ENCODE peak calls at places on chromosomes 13 and 19, in six cellular contexts. W is lung, I is testis, V is HepG2, K is transverse colon, B is adrenal gland. G is an unnamed sample.

GRCh38 chr19:46944918-46945628 is 74.6 kb upstream of the NPAS1 start:
- DNase-seq in K (peak; percentile 46), B (peak; percentile 81), I (peak; percentile 48), W (peak; percentile 45), V (no peak), G (peak; percentile 90)

GRCh38 chr19:11995174-11995573 is 30.3 kb downstream of the ZNF763 start:
- DNase-seq in I (no peak), V (no peak), B (no peak), W (no peak), K (no peak), G (no peak)

GRCh38 chr19:16104722-16105121 is 7.0 kb upstream of the RAB8A start:
- DNase-seq in W (no peak), K (no peak), V (no peak), B (no peak), I (no peak), G (no peak)

GRCh38 chr13:98315466-98315865 is 138.4 kb upstream of the RNF113B start:
- DNase-seq in B (no peak), I (no peak), W (no peak), V (no peak), K (no peak), G (peak; percentile 75)

GRCh38 chr13:49560270-49561063 is 24.9 kb downstream of the RCBTB1 start:
- DNase-seq in I (peak; percentile 23), W (no peak), B (peak; percentile 45), K (peak; percentile 15), V (peak; percentile 68), G (peak; percentile 14)

GRCh38 chr13:41544824-41545707 is 87.7 kb downstream of the RGCC start:
- DNase-seq in B (no peak), V (no peak), K (no peak), W (no peak), I (no peak), G (no peak)

GRCh38 chr19:17327654-17328516 is 6.8 kb downstream of the ANO8 start:
- DNase-seq in K (peak; percentile 89), V (peak; percentile 13), W (peak; percentile 83), I (peak; percentile 89), B (peak; percentile 92), G (no peak)

GRCh38 chr19:28472111-28472510 is 740.8 kb downstream of the UQCRFS1 start:
- DNase-seq in V (no peak), W (no peak), K (no peak), I (no peak), B (no peak), G (no peak)

GRCh38 chr19:52992109-52993004 is 21.4 kb upstream of the ERVV-1 start:
- DNase-seq in I (peak; percentile 26), W (no peak), K (peak; percentile 37), B (no peak), V (no peak), G (peak; percentile 36)

GRCh38 chr19:27861411-27861975 is 1351.5 kb downstream of the UQCRFS1 start:
- DNase-seq in B (no peak), I (no peak), V (no peak), W (no peak), K (no peak), G (no peak)

GRCh38 chr13:110023729-110024645 is 237.6 kb upstream of the IRS2 start:
- DNase-seq in W (no peak), I (no peak), K (peak; percentile 10), V (no peak), B (no peak), G (peak; percentile 88)

GRCh38 chr19:15252398-15253018 is 20.3 kb upstream of the EPHX3 start:
- DNase-seq in W (no peak), V (no peak), I (no peak), B (no peak), K (no peak), G (peak; percentile 40)

GRCh38 chr13:51644649-51645048 is 60.4 kb downstream of the WDFY2 start:
- DNase-seq in V (no peak), I (no peak), K (no peak), W (no peak), B (peak; percentile 52), G (no peak)

GRCh38 chr13:79003989-79004550 is 345.1 kb upstream of the OBI1 start:
- DNase-seq in I (no peak), W (no peak), K (no peak), B (no peak), V (no peak), G (no peak)

GRCh38 chr19:39765091-39766076 is 13.3 kb upstream of the LEUTX start:
- DNase-seq in K (peak; percentile 28), V (peak; percentile 48), B (peak; percentile 20), W (peak; percentile 41), I (peak; percentile 78), G (peak; percentile 44)

GRCh38 chr13:109362606-109363005 is 423.8 kb downstream of the IRS2 start:
- DNase-seq in V (no peak), B (no peak), K (no peak), W (no peak), I (no peak), G (no peak)

GRCh38 chr19:47081095-47081494 is 32.5 kb downstream of the ZC3H4 start:
- DNase-seq in I (no peak), V (no peak), W (no peak), B (no peak), K (no peak), G (no peak)

GRCh38 chr13:29503041-29503837 is 92.2 kb downstream of the SLC7A1 start:
- DNase-seq in I (peak; percentile 37), B (no peak), V (no peak), W (no peak), K (no peak), G (no peak)

GRCh38 chr13:41007359-41008118 is 11.6 kb downstream of the ELF1 start:
- DNase-seq in B (no peak), V (peak; percentile 48), K (no peak), I (no peak), W (no peak), G (no peak)

GRCh38 chr19:27824108-27824507 is 1388.8 kb downstream of the UQCRFS1 start:
- DNase-seq in K (no peak), B (no peak), W (no peak), V (no peak), I (no peak), G (no peak)

GRCh38 chr13:110774490-110774889 is 61.0 kb downstream of the ING1 start:
- DNase-seq in I (no peak), B (no peak), V (no peak), W (no peak), K (no peak), G (no peak)

GRCh38 chr13:35208587-35208986 is 266.5 kb downstream of the NBEA start:
- DNase-seq in K (no peak), I (no peak), B (no peak), W (no peak), V (no peak), G (no peak)

GRCh38 chr13:90746230-90746629 is 601.3 kb upstream of the MIR17HG start:
- DNase-seq in K (no peak), W (no peak), V (no peak), I (no peak), B (no peak), G (peak; percentile 40)

GRCh38 chr13:73914119-73914518 is 220.1 kb downstream of the KLF12 start:
- DNase-seq in I (no peak), K (no peak), V (no peak), B (no peak), W (no peak), G (no peak)

GRCh38 chr19:47670736-47671135 is 42.5 kb upstream of the EHD2 start:
- DNase-seq in W (no peak), I (no peak), K (no peak), V (no peak), B (no peak), G (no peak)

GRCh38 chr13:51286135-51287002 is 53.1 kb upstream of the SERPINE3 start:
- DNase-seq in I (peak; percentile 89), K (peak; percentile 80), W (peak; percentile 78), V (peak; percentile 39), B (peak; percentile 77), G (peak; percentile 65)

GRCh38 chr19:615619-616018 is 17.7 kb downstream of the POLRMT start:
- DNase-seq in K (no peak), W (no peak), B (no peak), I (no peak), V (no peak), G (no peak)

GRCh38 chr13:31053098-31053497 is 108.6 kb downstream of the HSPH1 start:
- DNase-seq in V (no peak), W (no peak), I (no peak), B (peak; percentile 93), K (no peak), G (no peak)

GRCh38 chr13:57665471-57665870 is 33.9 kb downstream of the PCDH17 start:
- DNase-seq in I (no peak), K (no peak), B (no peak), V (no peak), W (no peak), G (no peak)

GRCh38 chr19:4055209-4055552 is 11.5 kb downstream of the ZBTB7A start:
- DNase-seq in W (no peak), I (no peak), K (no peak), B (no peak), V (no peak), G (no peak)
- H3K9me3 ChIP-seq in W (peaks cover 6% of the 10 kb centered on the region), I (no peaks in the 10 kb centered on the region), K (no peaks in the 10 kb centered on the region), B (no peaks in the 10 kb centered on the region), V (no peaks in the 10 kb centered on the region), G (no peaks in the 10 kb centered on the region)

GRCh38 chr13:112968910-112969691 is at the start of gene MCF2L:
- DNase-seq in B (peak; percentile 37), K (peak; percentile 55), I (peak; percentile 59), W (peak; percentile 41), V (peak; percentile 56), G (peak; percentile 78)

GRCh38 chr13:112969692-112970338 is 801 bp downstream of the MCF2L start:
- DNase-seq in K (peak; percentile 4), W (no peak), I (no peak), B (no peak), V (no peak), G (no peak)

GRCh38 chr13:112967666-112968379 is 1.2 kb upstream of the MCF2L start:
- DNase-seq in K (peak; percentile 3), B (no peak), V (no peak), I (no peak), W (no peak), G (no peak)

GRCh38 chr13:112966776-112967175 is 2.2 kb upstream of the MCF2L start:
- DNase-seq in K (peak; percentile 4), I (no peak), B (no peak), V (no peak), W (no peak), G (no peak)

GRCh38 chr13:112968380-112968909 is 569 bp upstream of the MCF2L start:
- DNase-seq in I (peak; percentile 47), V (no peak), W (peak; percentile 69), K (peak; percentile 70), B (no peak), G (no peak)
- TF ChIP-seq CTCF in I (no peak), V (no peak), W (no peak), K (peak; percentile 23), B (no peak), G (peak; percentile 7)

DNA sequence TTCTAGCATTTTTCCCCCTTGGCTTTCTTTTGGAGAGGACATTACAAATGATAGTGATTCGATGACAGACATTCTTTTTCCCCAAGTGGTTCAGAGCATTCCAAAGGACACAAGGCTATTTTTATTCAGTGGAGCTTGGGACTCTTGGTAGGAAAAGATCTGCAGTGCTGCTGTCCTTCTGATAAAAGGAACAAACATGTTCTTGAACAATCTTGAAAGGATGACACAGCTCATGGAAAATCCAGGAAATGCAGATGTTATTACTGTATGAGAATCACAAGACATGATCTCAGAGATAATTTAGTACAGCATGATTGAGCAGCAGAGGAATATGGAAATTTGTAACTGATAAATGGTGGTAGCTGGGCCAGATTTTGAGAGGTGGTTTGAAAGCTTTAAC is 96.2 kb upstream of the RFC3 start:
- DNase-seq in K (no peak), V (no peak), W (no peak), B (no peak), I (no peak), G (no peak)
- H3K27ac ChIP-seq in K (peak overlapping the region; percentile 70), V (no peak overlapping the region), W (peak overlapping the region; percentile 82), B (peak overlapping the region; percentile 37), I (peak overlapping the region; percentile 75), G (no peak overlapping the region)

GRCh38 chr19:36236304-36236945 is 21.5 kb downstream of the ZNF146 start:
- DNase-seq in B (no peak), W (no peak), V (no peak), K (no peak), I (no peak), G (no peak)
- H3K9me3 ChIP-seq in B (no peaks in the 10 kb centered on the region), W (peaks cover 28% of the 10 kb centered on the region), V (peaks cover 9% of the 10 kb centered on the region), K (peaks cover 67% of the 10 kb centered on the region), I (no peaks in the 10 kb centered on the region), G (no peaks in the 10 kb centered on the region)